ENCODE peak calls at places on chromosomes 6 and 20, in six cellular contexts. R is transverse colon, U is fibroblast of villous mesenchyme, L is OCI-LY7, P is fibroblast of lung, O is fibroblast of the aortic adventitia. M is an unnamed sample.

GRCh38 chr6:158026054-158026900 is 44.6 kb downstream of the SYNJ2 start:
- DNase-seq in P (peak), O (peak), R (peak), U (peak), L (peak), M (peak)

GRCh38 chr6:112931835-112932234 is 584.7 kb downstream of the RFPL4B start:
- DNase-seq in O (peak), P (peak), L (no peak), U (no peak), R (no peak), M (peak)

GRCh38 chr6:170271771-170272314 is 19.0 kb downstream of the DLL1 start:
- DNase-seq in L (peak), P (no peak), R (peak), U (no peak), O (no peak), M (no peak)

GRCh38 chr6:43807228-43808061 is 37.4 kb downstream of the VEGFA start:
- DNase-seq in P (peak), U (peak), O (peak), R (no peak), L (no peak), M (no peak)

GRCh38 chr6:28220164-28221133 is 4.6 kb upstream of the ZSCAN9 start:
- DNase-seq in U (no peak), R (no peak), P (no peak), O (no peak), L (no peak), M (no peak)

GRCh38 chr6:154624038-154624599 is 109.1 kb upstream of the SCAF8 start:
- DNase-seq in L (no peak), O (no peak), U (no peak), R (no peak), P (no peak), M (no peak)

GRCh38 chr6:20117474-20117873 is 94.8 kb downstream of the MBOAT1 start:
- DNase-seq in L (no peak), R (no peak), P (no peak), U (no peak), O (no peak), M (no peak)

GRCh38 chr6:142051404-142051803 is 81.3 kb upstream of the GJE1 start:
- DNase-seq in L (no peak), P (no peak), U (no peak), R (no peak), O (no peak), M (no peak)

DNA sequence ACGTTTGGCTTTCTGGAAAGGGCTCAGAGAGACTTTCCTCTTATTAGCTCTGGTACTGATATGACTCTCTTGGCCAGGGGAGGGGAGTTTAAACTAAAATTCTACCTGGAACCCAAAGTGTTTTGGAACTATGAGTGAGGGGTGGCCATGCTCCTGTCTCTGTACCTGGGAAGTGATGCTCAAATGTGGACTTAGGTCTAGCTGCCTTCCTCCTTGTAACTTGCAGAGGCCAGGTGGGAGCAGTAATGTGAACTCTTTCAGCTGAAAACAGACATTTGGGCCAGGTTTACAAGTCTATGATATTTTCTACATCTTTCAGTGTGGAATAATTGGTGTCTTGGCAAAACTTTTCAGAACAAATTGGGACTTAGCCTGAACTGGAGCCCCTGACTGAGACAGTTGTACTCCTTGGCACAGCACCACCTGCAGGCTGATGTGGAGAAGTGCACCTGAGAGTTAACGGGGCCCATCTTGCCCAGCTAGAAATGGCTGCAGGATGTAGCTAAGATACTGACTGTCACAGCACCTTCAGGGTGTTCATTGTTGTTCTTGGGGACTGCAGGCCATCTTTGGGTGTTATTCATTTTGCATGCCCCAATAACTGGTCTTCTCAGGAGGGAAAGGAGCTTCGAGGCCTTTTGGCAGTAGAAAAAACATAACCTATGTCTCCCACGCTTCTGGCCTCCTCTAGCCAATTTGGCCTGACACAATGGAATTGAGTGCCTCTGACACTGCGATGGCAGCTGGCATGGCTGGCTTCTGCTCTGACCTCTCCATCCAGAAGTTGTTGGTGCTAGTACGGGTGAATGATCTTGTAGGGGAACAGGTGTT is 37.1 kb downstream of the CD109 start:
- DNase-seq in U (peak), P (peak), R (peak), O (peak), L (peak), M (peak)
- TF ChIP-seq CTCF in U (peak), P (peak), R (peak), O (peak), L (peak), M (peak)

DNA sequence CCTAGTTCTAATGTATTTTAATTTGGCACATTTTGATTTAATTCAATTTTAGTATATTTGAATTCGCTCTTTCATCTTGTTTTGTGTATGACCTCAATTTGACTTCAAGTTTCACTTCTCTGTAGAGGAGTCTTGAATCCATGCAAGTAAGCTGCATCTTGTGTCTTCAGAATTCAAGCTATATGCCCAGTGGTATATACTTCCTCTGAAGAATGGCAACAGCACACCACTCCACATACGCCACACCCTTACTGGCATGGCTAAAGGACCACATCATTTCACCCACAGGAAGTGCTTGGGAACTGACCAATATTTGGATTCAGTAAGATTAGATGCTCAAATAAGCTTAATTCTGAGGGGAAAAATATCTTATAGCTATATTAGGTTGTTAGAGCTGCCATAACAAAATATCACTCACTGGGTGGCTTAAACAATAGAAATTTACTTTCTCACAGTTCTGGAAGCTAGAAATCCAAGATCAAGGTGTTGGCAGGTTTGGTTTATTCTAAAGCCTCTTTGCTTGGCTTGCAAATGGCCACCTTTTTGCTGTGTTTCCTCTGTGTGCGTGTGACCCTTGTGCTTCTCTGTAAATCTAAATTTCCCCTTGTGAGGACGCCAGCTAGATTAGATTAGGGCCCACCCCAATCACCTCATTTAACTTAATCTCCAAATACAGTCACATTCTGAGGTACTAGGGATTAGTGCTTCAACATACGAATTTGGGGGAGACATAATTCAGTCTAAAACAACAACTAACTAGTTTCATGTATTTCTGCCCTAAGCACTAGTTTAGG is 2.8 kb upstream of the ASF1A start:
- DNase-seq in L (peak), O (peak), R (no peak), P (no peak), U (no peak), M (no peak)
- H3K4me3 ChIP-seq in L (peak), O (no peak), R (no peak), P (no peak), U (no peak), M (no peak)

GRCh38 chr6:69722683-69723082 is 74.1 kb downstream of the LMBRD1 start:
- DNase-seq in O (no peak), P (no peak), R (no peak), L (no peak), U (no peak), M (no peak)

GRCh38 chr6:69719602-69720193 is 77.1 kb downstream of the LMBRD1 start:
- DNase-seq in L (peak), R (no peak), O (peak), P (peak), U (peak), M (peak)
- TF ChIP-seq CTCF in L (peak), R (no peak), O (peak), P (peak), U (peak), M (peak)

GRCh38 chr6:86938814-86939213 is 1.5 kb downstream of the HTR1E start:
- DNase-seq in O (no peak), L (no peak), P (no peak), U (no peak), R (no peak), M (no peak)

GRCh38 chr6:86937219-86938079 is at the start of gene HTR1E:
- DNase-seq in U (peak), R (no peak), L (no peak), O (peak), P (peak), M (peak)

GRCh38 chr6:86934365-86934764 is 3.0 kb upstream of the HTR1E start:
- DNase-seq in L (no peak), O (no peak), R (no peak), P (no peak), U (no peak), M (no peak)

DNA sequence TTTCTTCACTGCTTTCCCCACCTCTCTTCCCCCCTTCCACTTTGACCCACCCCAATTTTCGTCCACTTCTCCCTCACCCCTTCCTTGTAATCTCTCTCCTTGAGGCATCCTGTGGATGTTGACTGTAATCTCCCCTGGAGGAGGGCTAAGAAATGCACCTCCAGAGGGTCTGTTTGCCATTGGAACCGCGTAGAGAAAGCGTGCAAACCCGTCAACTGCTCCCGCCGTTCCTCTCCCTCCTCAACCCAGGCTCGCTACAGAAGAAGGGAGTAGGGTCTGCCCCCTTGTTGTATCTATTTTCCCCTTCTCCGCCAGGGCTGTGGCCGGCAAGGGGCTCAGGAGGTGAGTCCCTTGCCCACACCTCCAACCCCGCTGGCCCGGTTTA is 502 bp upstream of the HTR1E start:
- DNase-seq in L (no peak), U (no peak), R (no peak), P (no peak), O (no peak), M (no peak)
- H3K4me3 ChIP-seq in L (no peak), U (no peak), R (no peak), P (no peak), O (no peak), M (no peak)

GRCh38 chr6:156662025-156662445 is 115.1 kb upstream of the ARID1B start:
- DNase-seq in P (no peak), U (peak), R (peak), O (peak), L (peak), M (no peak)
- TF ChIP-seq CTCF in P (peak), U (peak), R (peak), O (peak), L (peak), M (peak)

GRCh38 chr20:9330151-9330550 is 184.2 kb upstream of the LAMP5 start:
- DNase-seq in R (peak), P (no peak), O (no peak), U (no peak), L (no peak), M (no peak)

GRCh38 chr20:9332783-9333482 is 181.5 kb upstream of the LAMP5 start:
- DNase-seq in U (no peak), R (peak), O (no peak), L (no peak), P (no peak), M (no peak)

GRCh38 chr20:9331707-9332435 is 182.5 kb upstream of the LAMP5 start:
- DNase-seq in L (no peak), O (no peak), P (no peak), U (no peak), R (no peak), M (no peak)

GRCh38 chr20:9338101-9338500 is 176.3 kb upstream of the LAMP5 start:
- DNase-seq in U (no peak), L (no peak), O (no peak), P (no peak), R (no peak), M (no peak)

DNA sequence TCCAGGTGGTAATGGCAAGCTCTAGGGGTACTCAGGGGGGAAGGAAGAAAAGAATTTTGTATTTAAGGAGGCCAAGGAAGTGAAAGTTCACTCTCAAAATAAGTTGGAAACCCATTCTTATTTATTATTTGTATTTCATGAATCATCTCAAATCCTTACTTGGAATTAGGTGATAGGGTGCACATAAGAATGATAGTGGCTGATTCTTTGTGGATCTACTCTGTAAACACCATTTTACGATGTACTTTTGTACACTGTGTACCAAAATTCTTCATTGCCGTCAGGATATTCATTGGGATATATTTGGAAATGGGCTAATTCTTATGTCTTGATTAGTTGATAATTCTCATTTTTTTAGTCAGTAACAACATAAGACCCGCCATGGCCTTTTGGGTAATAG is 179.5 kb upstream of the LAMP5 start:
- DNase-seq in R (no peak), L (no peak), O (no peak), U (no peak), P (no peak), M (no peak)
- H3K4me3 ChIP-seq in R (peak), L (no peak), O (no peak), U (no peak), P (no peak), M (no peak)

DNA sequence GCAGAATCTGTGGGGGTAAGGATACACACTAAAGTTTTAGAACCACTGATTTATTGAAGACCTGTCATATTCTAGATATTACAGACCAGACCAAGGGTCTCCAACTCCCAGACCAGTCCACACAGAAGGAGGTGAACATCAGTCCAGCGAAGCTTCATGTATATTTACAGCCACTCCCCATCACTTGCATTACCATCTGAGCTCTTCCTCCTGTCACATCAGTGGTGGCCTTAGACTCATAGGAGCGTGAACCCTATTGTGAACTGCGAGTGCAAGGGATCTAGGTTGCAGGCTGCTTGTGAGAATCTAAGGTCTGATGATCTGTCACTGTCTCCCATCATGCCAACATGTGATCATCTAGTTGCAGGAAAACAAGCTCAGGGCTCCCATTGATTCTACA is 5.0 kb upstream of the BCLAF1 start:
- DNase-seq in U (no peak), L (no peak), P (no peak), R (no peak), O (no peak), M (no peak)
- TF ChIP-seq CTCF in U (no peak), L (no peak), P (no peak), R (no peak), O (no peak), M (no peak)

DNA sequence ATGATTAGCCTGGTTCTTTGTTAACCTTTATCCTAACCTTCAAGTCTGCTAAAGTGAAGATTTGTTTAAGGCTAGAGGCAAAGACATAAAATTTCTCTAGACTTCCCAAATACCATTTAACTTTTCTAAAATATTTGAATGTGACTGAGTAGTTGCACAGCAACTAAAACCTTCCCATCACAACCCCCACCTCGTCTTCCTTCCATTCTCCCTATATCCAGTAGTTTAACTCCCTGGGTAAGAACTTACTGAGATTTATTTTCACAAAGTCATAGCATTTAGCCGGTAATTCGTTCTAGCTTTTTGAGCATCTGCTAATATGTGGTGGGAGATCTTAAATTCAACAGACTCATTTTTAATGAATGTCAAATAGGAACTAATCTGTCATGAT is 87.9 kb upstream of the AKIRIN2 start:
- DNase-seq in P (no peak), L (no peak), U (no peak), O (no peak), R (no peak), M (no peak)
- H3K4me3 ChIP-seq in P (no peak), L (no peak), U (no peak), O (no peak), R (no peak), M (no peak)

GRCh38 chr6:139882234-139882633 is 507.8 kb upstream of the CITED2 start:
- DNase-seq in P (peak), R (no peak), O (peak), L (no peak), U (peak), M (peak)

GRCh38 chr6:139881728-139882211 is 507.3 kb upstream of the CITED2 start:
- DNase-seq in L (peak), O (peak), P (peak), U (peak), R (peak), M (peak)

GRCh38 chr6:139881251-139881650 is 506.8 kb upstream of the CITED2 start:
- DNase-seq in R (no peak), U (no peak), P (no peak), O (no peak), L (no peak), M (no peak)

GRCh38 chr6:139879823-139880356 is 505.4 kb upstream of the CITED2 start:
- DNase-seq in U (no peak), P (no peak), L (no peak), R (no peak), O (no peak), M (peak)

DNA sequence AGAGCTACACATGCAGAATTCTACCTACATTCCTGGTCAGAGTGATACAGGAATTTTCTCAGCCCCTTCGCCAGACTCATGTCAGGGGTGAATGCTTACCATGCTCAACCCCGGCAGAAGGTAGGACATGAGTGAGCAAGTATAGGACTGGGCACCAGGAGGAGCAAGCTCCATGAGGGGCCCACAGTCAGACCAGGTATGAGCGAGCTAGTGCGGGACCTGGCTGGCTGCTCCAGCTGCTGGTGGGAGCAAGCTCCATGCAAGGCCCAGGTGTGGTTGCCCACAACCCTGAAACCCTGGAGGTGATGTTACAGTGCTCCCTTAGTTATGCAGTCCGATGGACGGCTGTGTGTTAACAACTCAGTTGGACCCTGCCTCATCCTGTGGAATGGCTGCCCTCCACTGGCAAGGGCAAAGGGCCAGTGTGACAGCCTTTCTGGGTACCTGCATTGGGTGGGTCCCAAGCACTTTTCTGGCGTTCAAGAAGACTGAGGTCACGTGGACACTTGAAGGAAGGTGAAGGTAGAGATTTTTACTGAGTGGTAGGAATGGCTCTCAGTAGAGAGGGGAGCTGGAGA is 503.5 kb upstream of the CITED2 start:
- DNase-seq in U (no peak), R (no peak), P (no peak), O (no peak), L (no peak), M (no peak)
- TF ChIP-seq CTCF in U (no peak), R (no peak), P (no peak), O (no peak), L (no peak), M (no peak)

GRCh38 chr20:33679758-33680485 is 5.7 kb upstream of the NECAB3 start:
- DNase-seq in O (no peak), L (peak), U (no peak), P (no peak), R (no peak), M (no peak)
- H3K4me3 ChIP-seq in O (no peak), L (peak), U (no peak), P (no peak), R (no peak), M (no peak)